ENCODE peak calls at places on chromosome 17, in seven cellular contexts. One of them, this sample, is unnamed.

GRCh38 chr17:21602176-21602575 is 90.1 kb upstream of the KCNJ18 start:
- DNase-seq in germinal center: no peak
- DNase-seq in AG10803: no peak
- DNase-seq in small intestine: no peak
- DNase-seq in SK-N-MC: no peak
- DNase-seq in aorta: no peak
- DNase-seq in ELF-1: no peak
- DNase-seq in this sample: no peak

GRCh38 chr17:18377437-18378204 is at the start of gene EVPLL:
- DNase-seq in germinal center: peak; percentile 3
- DNase-seq in AG10803: peak; percentile 30
- DNase-seq in small intestine: peak; percentile 93
- DNase-seq in SK-N-MC: no peak
- DNase-seq in aorta: no peak
- DNase-seq in ELF-1: no peak
- DNase-seq in this sample: peak; percentile 45

GRCh38 chr17:66976781-66977201 is 12.3 kb downstream of the CACNG4 start:
- DNase-seq in germinal center: no peak
- DNase-seq in AG10803: no peak
- DNase-seq in small intestine: no peak
- DNase-seq in SK-N-MC: no peak
- DNase-seq in aorta: no peak
- DNase-seq in ELF-1: peak; percentile 36
- DNase-seq in this sample: no peak

GRCh38 chr17:28892024-28892423 is 5.5 kb downstream of the FLOT2 start:
- DNase-seq in germinal center: no peak
- DNase-seq in AG10803: no peak
- DNase-seq in small intestine: no peak
- DNase-seq in SK-N-MC: no peak
- DNase-seq in aorta: no peak
- DNase-seq in ELF-1: no peak
- DNase-seq in this sample: no peak

GRCh38 chr17:64326420-64327054 is 63.5 kb upstream of the TEX2 start:
- DNase-seq in germinal center: no peak
- DNase-seq in AG10803: peak; percentile 39
- DNase-seq in small intestine: no peak
- DNase-seq in SK-N-MC: no peak
- DNase-seq in aorta: peak; percentile 90
- DNase-seq in ELF-1: no peak
- DNase-seq in this sample: peak; percentile 38

GRCh38 chr17:43840814-43841213 is 6.2 kb upstream of the CD300LG start:
- DNase-seq in germinal center: no peak
- DNase-seq in AG10803: no peak
- DNase-seq in small intestine: no peak
- DNase-seq in SK-N-MC: peak; percentile 73
- DNase-seq in aorta: no peak
- DNase-seq in ELF-1: peak; percentile 27
- DNase-seq in this sample: no peak

GRCh38 chr17:28467456-28468025 is 5.9 kb upstream of the SLC13A2 start:
- DNase-seq in germinal center: no peak
- DNase-seq in AG10803: peak; percentile 79
- DNase-seq in small intestine: no peak
- DNase-seq in SK-N-MC: peak; percentile 61
- DNase-seq in aorta: no peak
- DNase-seq in ELF-1: no peak
- DNase-seq in this sample: no peak

GRCh38 chr17:81810476-81810875 is 6.5 kb downstream of the GCGR start:
- DNase-seq in germinal center: no peak
- DNase-seq in AG10803: no peak
- DNase-seq in small intestine: no peak
- DNase-seq in SK-N-MC: no peak
- DNase-seq in aorta: no peak
- DNase-seq in ELF-1: no peak
- DNase-seq in this sample: no peak

GRCh38 chr17:2562162-2562858 is 31.1 kb upstream of the PAFAH1B1 start:
- DNase-seq in germinal center: no peak
- DNase-seq in AG10803: no peak
- DNase-seq in small intestine: no peak
- DNase-seq in SK-N-MC: no peak
- DNase-seq in aorta: no peak
- DNase-seq in ELF-1: no peak
- DNase-seq in this sample: no peak

GRCh38 chr17:20998571-20999043 is 44.2 kb downstream of the USP22 start:
- DNase-seq in germinal center: no peak
- DNase-seq in AG10803: no peak
- DNase-seq in small intestine: no peak
- DNase-seq in SK-N-MC: no peak
- DNase-seq in aorta: no peak
- DNase-seq in ELF-1: no peak
- DNase-seq in this sample: no peak

GRCh38 chr17:3946711-3947235 is 17.5 kb downstream of the ATP2A3 start:
- DNase-seq in germinal center: no peak
- DNase-seq in AG10803: no peak
- DNase-seq in small intestine: no peak
- DNase-seq in SK-N-MC: no peak
- DNase-seq in aorta: no peak
- DNase-seq in ELF-1: no peak
- DNase-seq in this sample: no peak

GRCh38 chr17:57577751-57578607 is 167.1 kb downstream of the CCDC182 start:
- DNase-seq in germinal center: no peak
- DNase-seq in AG10803: peak; percentile 65
- DNase-seq in small intestine: no peak
- DNase-seq in SK-N-MC: no peak
- DNase-seq in aorta: no peak
- DNase-seq in ELF-1: peak; percentile 53
- DNase-seq in this sample: peak; percentile 38

GRCh38 chr17:39744836-39745215 is 7.1 kb downstream of the GRB7 start:
- DNase-seq in germinal center: no peak
- DNase-seq in AG10803: no peak
- DNase-seq in small intestine: no peak
- DNase-seq in SK-N-MC: no peak
- DNase-seq in aorta: peak; percentile 44
- DNase-seq in ELF-1: no peak
- DNase-seq in this sample: no peak

GRCh38 chr17:77670125-77670524 is 288.4 kb upstream of the TNRC6C start:
- DNase-seq in germinal center: no peak
- DNase-seq in AG10803: no peak
- DNase-seq in small intestine: no peak
- DNase-seq in SK-N-MC: no peak
- DNase-seq in aorta: no peak
- DNase-seq in ELF-1: no peak
- DNase-seq in this sample: no peak

GRCh38 chr17:6940186-6940649 is 55.6 kb upstream of the ALOX12 start:
- DNase-seq in germinal center: no peak
- DNase-seq in AG10803: peak; percentile 41
- DNase-seq in small intestine: peak; percentile 3
- DNase-seq in SK-N-MC: no peak
- DNase-seq in aorta: no peak
- DNase-seq in ELF-1: no peak
- DNase-seq in this sample: no peak

GRCh38 chr17:15465045-15465701 is 2.2 kb downstream of the CDRT4 start:
- DNase-seq in germinal center: no peak
- DNase-seq in AG10803: no peak
- DNase-seq in small intestine: no peak
- DNase-seq in SK-N-MC: no peak
- DNase-seq in aorta: no peak
- DNase-seq in ELF-1: no peak
- DNase-seq in this sample: no peak

GRCh38 chr17:42406602-42407288 is 16.3 kb downstream of the CAVIN1 start:
- DNase-seq in germinal center: no peak
- DNase-seq in AG10803: no peak
- DNase-seq in small intestine: no peak
- DNase-seq in SK-N-MC: no peak
- DNase-seq in aorta: no peak
- DNase-seq in ELF-1: no peak
- DNase-seq in this sample: no peak

GRCh38 chr17:60301644-60302043 is 90.3 kb downstream of the USP32 start:
- DNase-seq in germinal center: no peak
- DNase-seq in AG10803: no peak
- DNase-seq in small intestine: no peak
- DNase-seq in SK-N-MC: no peak
- DNase-seq in aorta: no peak
- DNase-seq in ELF-1: no peak
- DNase-seq in this sample: no peak

GRCh38 chr17:59175076-59175475 is 19.5 kb downstream of the PRR11 start:
- DNase-seq in germinal center: no peak
- DNase-seq in AG10803: no peak
- DNase-seq in small intestine: no peak
- DNase-seq in SK-N-MC: no peak
- DNase-seq in aorta: no peak
- DNase-seq in ELF-1: no peak
- DNase-seq in this sample: no peak

GRCh38 chr17:67377727-67378443 is 804 bp downstream of the PITPNC1 start:
- DNase-seq in germinal center: peak; percentile 78
- DNase-seq in AG10803: peak; percentile 50
- DNase-seq in small intestine: peak; percentile 29
- DNase-seq in SK-N-MC: no peak
- DNase-seq in aorta: peak; percentile 81
- DNase-seq in ELF-1: peak; percentile 71
- DNase-seq in this sample: peak; percentile 41